ENCODE peak calls at places on chromosomes 1 and 21, in seven cellular contexts. Q, Z, T, R, S, H and Y are unnamed samples.

GRCh38 chr1:83900530-83900929 is 98.4 kb downstream of the TTLL7 start:
- DNase-seq in Q (peak; percentile 69), Z (peak; percentile 24), T (no peak), R (peak; percentile 65), S (peak; percentile 36), H (no peak), Y (no peak)

GRCh38 chr21:41668686-41669532 is 97.9 kb downstream of the RIPK4 start:
- DNase-seq in Q (no peak), Z (no peak), T (no peak), R (no peak), S (no peak), H (no peak), Y (no peak)

GRCh38 chr1:233319272-233319671 is 8.3 kb upstream of the MAP3K21 start:
- DNase-seq in Q (no peak), Z (no peak), T (no peak), R (no peak), S (no peak), H (peak; percentile 38), Y (no peak)

GRCh38 chr1:33097137-33097611 is 16.2 kb downstream of the AZIN2 start:
- DNase-seq in Q (peak; percentile 63), Z (no peak), T (peak; percentile 12), R (peak; percentile 67), S (no peak), H (no peak), Y (no peak)

GRCh38 chr1:183027031-183027430 is 3.8 kb downstream of the LAMC1 start:
- DNase-seq in Q (no peak), Z (no peak), T (no peak), R (no peak), S (no peak), H (no peak), Y (peak; percentile 23)

GRCh38 chr1:72094209-72094608 is 188.1 kb downstream of the NEGR1 start:
- DNase-seq in Q (no peak), Z (no peak), T (no peak), R (no peak), S (no peak), H (no peak), Y (no peak)

GRCh38 chr1:157944666-157945280 is 48.7 kb upstream of the KIRREL1 start:
- DNase-seq in Q (no peak), Z (no peak), T (no peak), R (no peak), S (no peak), H (peak; percentile 25), Y (no peak)

GRCh38 chr1:114719424-114719787 is 2.8 kb upstream of the NRAS start:
- DNase-seq in Q (peak; percentile 25), Z (no peak), T (no peak), R (no peak), S (no peak), H (no peak), Y (no peak)

GRCh38 chr1:84089470-84090261 is 54.4 kb upstream of the PRKACB start:
- DNase-seq in Q (peak; percentile 48), Z (no peak), T (no peak), R (peak; percentile 62), S (peak; percentile 85), H (no peak), Y (no peak)

GRCh38 chr21:26405735-26406361 is 167.2 kb downstream of the CYYR1 start:
- DNase-seq in Q (peak; percentile 88), Z (no peak), T (no peak), R (peak; percentile 83), S (no peak), H (no peak), Y (peak; percentile 66)

GRCh38 chr1:938088-938683 is 14.5 kb downstream of the SAMD11 start:
- DNase-seq in Q (no peak), Z (no peak), T (peak; percentile 70), R (peak; percentile 24), S (no peak), H (no peak), Y (no peak)

GRCh38 chr1:88774151-88774556 is 90.1 kb downstream of the PKN2 start:
- DNase-seq in Q (peak; percentile 12), Z (no peak), T (no peak), R (no peak), S (no peak), H (no peak), Y (no peak)

GRCh38 chr1:181151378-181152326 is 63.2 kb downstream of the IER5 start:
- DNase-seq in Q (peak; percentile 22), Z (no peak), T (no peak), R (peak; percentile 46), S (no peak), H (no peak), Y (peak; percentile 65)

GRCh38 chr1:169483500-169483966 is 2.2 kb downstream of the SLC19A2 start:
- DNase-seq in Q (peak; percentile 42), Z (no peak), T (peak; percentile 73), R (peak; percentile 49), S (no peak), H (no peak), Y (no peak)

GRCh38 chr21:25838809-25839208 is 104.0 kb downstream of the GABPA start:
- DNase-seq in Q (peak; percentile 60), Z (no peak), T (no peak), R (no peak), S (no peak), H (no peak), Y (no peak)

GRCh38 chr1:23596382-23597358 is 37.4 kb upstream of the ID3 start:
- DNase-seq in Q (no peak), Z (no peak), T (no peak), R (no peak), S (no peak), H (no peak), Y (no peak)
- H3K4me3 ChIP-seq in Q (no peak overlapping the region), Z (no peak overlapping the region), T (no peak overlapping the region), R (no peak overlapping the region), S (no peak overlapping the region), H (no peak overlapping the region), Y (no peak overlapping the region)

GRCh38 chr1:154183045-154183968 is 8.6 kb downstream of the TPM3 start:
- DNase-seq in Q (peak; percentile 94), Z (peak; percentile 71), T (peak; percentile 99), R (peak; percentile 98), S (peak; percentile 86), H (peak; percentile 94), Y (peak; percentile 95)
- TF ChIP-seq CTCF in Q (no peak), Z (no peak), T (no peak), R (no peak), S (no peak), H (no peak), Y (no peak)

DNA sequence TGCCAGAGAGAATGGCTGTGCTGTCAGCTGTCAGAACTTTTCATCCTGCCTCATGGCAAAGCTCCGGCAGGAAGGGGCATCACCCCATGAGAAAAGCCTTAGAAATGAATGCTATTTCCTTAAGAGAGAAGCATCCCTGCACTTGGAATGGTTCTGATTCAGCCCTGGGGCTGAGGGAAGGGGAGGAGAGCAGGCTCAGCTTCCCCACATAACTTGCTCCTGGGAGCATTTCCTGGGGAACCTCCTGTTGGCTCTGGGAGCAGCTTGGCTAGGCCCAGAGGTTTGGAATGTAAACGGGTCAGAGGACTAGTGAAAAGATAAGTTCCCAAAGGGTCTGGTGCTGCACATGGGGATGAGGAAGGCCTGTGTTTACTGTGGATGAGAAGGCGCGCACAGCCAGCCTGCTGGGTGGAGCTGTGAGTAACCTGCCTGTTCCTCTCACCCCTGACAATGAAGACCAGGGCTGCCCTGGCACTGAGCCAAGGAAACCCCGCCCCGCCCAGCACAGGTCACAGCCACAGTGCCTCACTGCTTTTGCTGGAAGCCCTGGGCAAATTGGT is 5.0 kb downstream of the PRELP start:
- DNase-seq in Q (peak; percentile 83), Z (peak; percentile 96), T (peak; percentile 53), R (peak; percentile 95), S (no peak), H (peak; percentile 76), Y (peak; percentile 36)
- H3K4me3 ChIP-seq in Q (no peak overlapping the region), Z (no peak overlapping the region), T (no peak overlapping the region), R (no peak overlapping the region), S (no peak overlapping the region), H (no peak overlapping the region), Y (no peak overlapping the region)

DNA sequence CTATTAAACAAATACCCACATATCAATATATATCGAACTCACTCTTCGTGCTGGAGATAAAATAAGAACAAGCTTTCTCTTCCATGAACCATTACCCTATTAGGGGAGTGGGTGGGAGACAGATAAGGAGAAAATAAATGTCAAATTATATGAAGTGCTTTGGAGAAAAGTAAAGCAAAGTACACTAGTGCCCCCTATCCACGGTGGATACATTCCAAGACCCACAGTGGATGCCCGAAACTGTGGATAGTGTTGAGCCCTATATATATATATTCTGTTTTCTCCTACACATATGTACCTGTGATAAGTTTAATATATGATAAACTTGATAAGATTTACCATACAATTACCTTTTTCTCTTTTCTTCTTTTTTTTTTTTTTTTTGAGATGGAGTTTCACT is 54.6 kb downstream of the FH start:
- DNase-seq in Q (no peak), Z (no peak), T (no peak), R (no peak), S (no peak), H (no peak), Y (no peak)
- TF ChIP-seq CTCF in Q (no peak), Z (no peak), T (no peak), R (no peak), S (no peak), H (no peak), Y (no peak)

DNA sequence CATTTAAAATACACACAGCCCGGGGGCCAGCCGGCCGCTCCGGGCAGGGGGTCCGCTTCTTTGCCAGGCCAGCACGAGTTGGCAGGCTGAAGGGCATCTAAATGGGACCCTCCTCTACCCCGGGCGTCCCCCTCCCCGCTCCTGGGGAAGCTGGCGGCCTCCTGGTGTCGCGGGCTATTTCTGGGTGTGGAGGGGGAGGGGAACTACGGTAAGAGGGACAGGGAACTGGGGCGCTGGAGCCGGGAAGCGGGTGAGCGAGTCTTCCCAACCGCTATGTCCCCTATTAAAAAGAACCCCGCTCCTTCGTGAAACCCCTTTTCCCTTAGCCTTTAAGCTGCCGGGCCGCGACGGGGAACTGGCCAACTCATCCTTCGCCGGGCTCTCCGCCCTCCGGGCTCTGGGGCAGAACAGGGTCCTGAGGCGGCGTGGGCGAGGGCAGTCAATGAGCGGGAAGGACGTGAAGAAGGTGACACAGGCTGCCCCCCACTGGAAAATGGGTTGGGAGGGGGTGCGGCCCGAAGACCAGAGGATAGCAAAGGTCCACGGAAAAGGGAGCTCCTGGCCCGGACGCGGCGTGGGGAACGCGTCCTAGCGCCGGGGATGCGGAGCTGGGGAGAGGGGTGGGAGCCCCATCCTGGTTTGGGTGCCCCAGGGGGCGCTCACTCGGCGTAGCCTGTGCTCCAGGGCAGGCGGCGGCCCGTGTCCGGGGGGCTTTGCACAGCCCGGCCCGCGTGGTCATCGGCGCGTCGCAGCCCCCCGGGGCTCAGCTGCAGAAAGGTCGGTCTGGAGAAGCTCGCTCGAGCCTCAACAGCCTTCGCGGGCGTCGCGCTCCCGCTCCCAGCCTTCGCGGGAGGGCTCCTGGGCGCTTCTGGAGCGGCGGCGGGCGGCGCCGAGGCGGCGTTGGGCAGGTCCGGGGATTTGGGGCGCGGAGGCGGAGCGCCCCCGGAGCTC is 544 bp downstream of the PPM1J start:
- DNase-seq in Q (no peak), Z (no peak), T (peak; percentile 28), R (peak; percentile 36), S (no peak), H (no peak), Y (no peak)
- H3K4me3 ChIP-seq in Q (peak overlapping the region; percentile 59), Z (peak overlapping the region; percentile 61), T (peak overlapping the region; percentile 25), R (peak overlapping the region; percentile 44), S (peak overlapping the region; percentile 53), H (peak overlapping the region; percentile 78), Y (peak overlapping the region; percentile 55)